ENCODE peak calls at places on chromosomes 7 and 10, in eight cellular contexts. G is psoas muscle, E is coronary artery, O is A549, A is brain microvascular endothelial cell, X is left ventricle myocardium inferior, C is neural progenitor cell, V is fibroblast of pulmonary artery. P is an unnamed sample.

GRCh38 chr7:102040569-102040968 is 223.1 kb downstream of the CUX1 start:
- DNase-seq in G (no peak), E (no peak), O (no peak), A (no peak), X (peak; percentile 35), C (no peak), V (no peak), P (no peak)

GRCh38 chr10:71362141-71362540 is 34.6 kb upstream of the CDH23 start:
- DNase-seq in G (no peak), E (no peak), O (no peak), A (no peak), X (no peak), C (no peak), V (no peak), P (no peak)

GRCh38 chr10:48772059-48772458 is 87.4 kb downstream of the WDFY4 start:
- DNase-seq in G (no peak), E (peak; percentile 55), O (no peak), A (no peak), X (no peak), C (no peak), V (no peak), P (no peak)

GRCh38 chr7:81150951-81151361 is 232.1 kb upstream of the SEMA3C start:
- DNase-seq in G (peak; percentile 28), E (no peak), O (no peak), A (no peak), X (peak; percentile 41), C (peak; percentile 35), V (no peak), P (no peak)

GRCh38 chr10:21638681-21639080 is 104.6 kb downstream of the MLLT10 start:
- DNase-seq in G (no peak), E (no peak), O (no peak), A (no peak), X (no peak), C (no peak), V (no peak), P (no peak)

GRCh38 chr10:77636967-77637473 is 588 bp downstream of the KCNMA1 start:
- DNase-seq in G (no peak), E (no peak), O (no peak), A (no peak), X (no peak), C (peak; percentile 47), V (no peak), P (no peak)

GRCh38 chr10:101285519-101286070 is 56.3 kb upstream of the LBX1 start:
- DNase-seq in G (no peak), E (no peak), O (no peak), A (no peak), X (no peak), C (peak; percentile 71), V (no peak), P (no peak)

GRCh38 chr10:60573342-60573741 is 183.7 kb upstream of the ANK3 start:
- DNase-seq in G (no peak), E (no peak), O (no peak), A (peak; percentile 20), X (no peak), C (peak; percentile 21), V (no peak), P (no peak)

GRCh38 chr7:2729043-2729892 is 41.3 kb downstream of the AMZ1 start:
- DNase-seq in G (peak; percentile 69), E (no peak), O (no peak), A (no peak), X (no peak), C (no peak), V (no peak), P (no peak)

GRCh38 chr10:61284222-61284890 is 168.8 kb downstream of the TMEM26 start:
- DNase-seq in G (no peak), E (no peak), O (peak; percentile 15), A (peak; percentile 64), X (no peak), C (peak; percentile 61), V (peak; percentile 79), P (peak; percentile 45)

GRCh38 chr7:18610331-18610948 is 114.9 kb downstream of the HDAC9 start:
- DNase-seq in G (no peak), E (no peak), O (no peak), A (peak; percentile 18), X (no peak), C (peak; percentile 64), V (peak; percentile 32), P (no peak)

GRCh38 chr10:73906524-73907447 is 4.1 kb upstream of the PLAU start:
- DNase-seq in G (peak; percentile 89), E (peak; percentile 92), O (peak; percentile 78), A (peak; percentile 94), X (peak; percentile 69), C (peak; percentile 81), V (peak; percentile 99), P (peak; percentile 99)

GRCh38 chr7:94513565-94513860 is 3.9 kb downstream of the CASD1 start:
- DNase-seq in G (no peak), E (no peak), O (no peak), A (no peak), X (no peak), C (no peak), V (peak; percentile 10), P (no peak)

GRCh38 chr7:130148561-130148960 is 56.6 kb downstream of the TMEM209 start:
- DNase-seq in G (no peak), E (no peak), O (no peak), A (no peak), X (no peak), C (no peak), V (peak; percentile 37), P (peak; percentile 27)

GRCh38 chr10:100970076-100970913 is 991 bp downstream of the SEMA4G start:
- DNase-seq in G (peak; percentile 29), E (no peak), O (peak; percentile 44), A (no peak), X (no peak), C (peak; percentile 42), V (no peak), P (no peak)

GRCh38 chr10:125883198-125883597 is 2.1 kb upstream of the DHX32 start:
- DNase-seq in G (no peak), E (no peak), O (no peak), A (no peak), X (no peak), C (no peak), V (no peak), P (no peak)

GRCh38 chr10:6518791-6519430 is 61.2 kb downstream of the PRKCQ start:
- DNase-seq in G (no peak), E (no peak), O (no peak), A (no peak), X (no peak), C (no peak), V (no peak), P (no peak)
- TF ChIP-seq CTCF in G (no peak), E (no peak), O (no peak), A (no peak), X (no peak), C (no peak), V (no peak), P (no peak)

DNA sequence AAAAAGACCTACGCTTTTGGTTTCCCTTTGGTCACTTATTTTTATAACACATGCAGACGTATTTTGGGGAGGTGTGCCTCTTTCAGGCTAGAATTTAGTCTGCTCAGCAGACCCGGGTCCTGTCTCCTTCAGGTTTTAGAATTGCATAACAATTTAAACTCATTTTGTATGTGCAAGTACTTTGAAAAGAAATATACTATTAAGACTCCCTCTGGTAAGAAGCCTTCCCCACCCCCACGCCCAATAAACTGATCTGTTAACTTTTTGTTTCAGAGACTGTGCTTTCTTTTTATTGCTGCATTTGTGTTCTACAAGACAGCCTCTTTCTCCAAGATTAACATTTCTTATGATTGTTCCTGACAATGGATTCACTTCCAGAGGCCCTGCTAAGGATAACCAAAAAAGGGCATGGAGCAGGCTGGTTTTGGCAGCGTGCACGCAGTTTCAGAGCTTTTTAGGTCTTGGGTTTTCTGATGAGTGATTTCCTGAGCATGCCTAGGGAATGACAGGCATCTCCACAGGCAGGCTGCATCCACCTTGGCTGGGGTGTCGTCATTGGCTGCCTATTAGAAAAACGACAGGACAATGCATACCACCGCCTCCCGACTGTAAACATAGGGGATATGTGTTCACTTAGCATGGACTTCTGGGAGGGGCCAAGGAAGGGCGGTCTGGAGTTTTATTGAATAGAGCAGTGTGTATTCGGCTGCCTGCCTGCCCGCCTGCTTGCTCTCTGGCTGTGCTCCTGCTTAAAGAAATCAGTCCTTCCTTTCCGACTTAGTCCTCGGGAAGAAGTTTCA is at the start of gene CALD1:
- DNase-seq in G (peak; percentile 59), E (peak; percentile 93), O (peak; percentile 68), A (peak; percentile 100), X (peak; percentile 74), C (peak; percentile 88), V (peak; percentile 100), P (peak; percentile 99)
- H3K4me3 ChIP-seq in G (peak within 1 kb of the TSS; percentile 66), E (peak within 1 kb of the TSS; percentile 72), O (peak within 1 kb of the TSS; percentile 48), A (peak within 1 kb of the TSS; percentile 82), X (peak within 1 kb of the TSS; percentile 76), C (peak within 1 kb of the TSS; percentile 52), V (peak within 1 kb of the TSS; percentile 67), P (peak within 1 kb of the TSS; percentile 71)

GRCh38 chr7:142377567-142377966 is 119.7 kb upstream of the PRSS58 start:
- DNase-seq in G (no peak), E (no peak), O (no peak), A (no peak), X (no peak), C (no peak), V (no peak), P (no peak)

GRCh38 chr7:142372727-142373126 is 114.9 kb upstream of the PRSS58 start:
- DNase-seq in G (peak; percentile 67), E (no peak), O (no peak), A (no peak), X (no peak), C (no peak), V (no peak), P (no peak)

GRCh38 chr7:142379445-142379844 is 121.6 kb upstream of the PRSS58 start:
- DNase-seq in G (no peak), E (no peak), O (no peak), A (no peak), X (no peak), C (no peak), V (no peak), P (no peak)

GRCh38 chr7:142376356-142376997 is 118.6 kb upstream of the PRSS58 start:
- DNase-seq in G (no peak), E (no peak), O (no peak), A (no peak), X (no peak), C (no peak), V (peak; percentile 21), P (no peak)

DNA sequence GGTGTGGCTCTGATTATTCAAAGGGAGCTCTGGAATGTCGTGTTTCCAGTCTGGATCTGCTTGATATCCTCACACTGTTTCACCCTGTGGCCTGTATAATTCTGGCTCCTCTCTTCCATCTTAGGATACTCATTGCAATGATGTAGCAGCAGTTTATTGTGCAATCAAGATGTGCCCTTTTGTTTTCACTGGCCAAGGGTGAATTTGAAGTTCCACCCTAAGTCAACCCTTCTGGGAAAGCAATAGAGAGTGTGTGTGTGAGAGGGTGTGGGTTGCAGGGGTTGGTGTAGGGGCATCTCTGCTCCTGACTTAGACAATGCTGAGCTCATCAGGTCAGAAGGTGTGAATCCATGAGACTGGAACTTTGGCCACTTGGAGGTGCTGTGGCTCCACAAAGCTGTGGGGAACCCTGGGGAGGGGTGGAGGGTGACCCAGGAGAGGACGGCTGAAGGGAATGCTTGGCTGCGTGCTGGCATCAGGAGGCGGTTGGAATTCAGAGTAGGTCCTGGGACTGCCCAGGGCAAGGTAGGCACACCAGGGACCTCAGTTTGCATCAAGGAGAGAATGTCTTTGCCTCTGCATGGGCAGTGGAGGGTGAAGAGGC is 118.0 kb upstream of the PRSS58 start:
- DNase-seq in G (peak; percentile 63), E (no peak), O (no peak), A (no peak), X (no peak), C (peak; percentile 59), V (no peak), P (no peak)
- TF ChIP-seq CTCF in G (peak; percentile 24), E (no peak), O (no peak), A (peak; percentile 45), X (no peak), C (peak; percentile 48), V (no peak), P (no peak)

GRCh38 chr10:114766470-114766869 is 55.1 kb upstream of the FHIP2A start:
- DNase-seq in G (no peak), E (no peak), O (no peak), A (no peak), X (no peak), C (no peak), V (no peak), P (no peak)
- H3K4me3 ChIP-seq in G (peak overlapping the region; percentile 74), E (peak overlapping the region; percentile 99), O (no peak overlapping the region), A (no peak overlapping the region), X (peak overlapping the region; percentile 85), C (no peak overlapping the region), V (no peak overlapping the region), P (no peak overlapping the region)

P was measured in AG04450.